ENCODE peak calls at places on chromosomes 7 and 10, in eight cellular contexts. R is Panc1, X is sigmoid colon, Q is HL-60, K is GM12892, P is HCT116, M is spleen, F is transverse colon. U is an unnamed sample.

GRCh38 chr10:63206576-63206975 is 73.4 kb downstream of the NRBF2 start:
- DNase-seq in X (no peak), M (no peak), K (no peak), R (no peak), Q (no peak), F (no peak), P (no peak), U (no peak)

GRCh38 chr10:47024399-47025252 is 113.4 kb downstream of the PTPN20 start:
- DNase-seq in R (peak; percentile 68), K (peak; percentile 72), Q (peak; percentile 48), F (peak; percentile 66), M (peak; percentile 84), X (peak; percentile 77), P (peak; percentile 62), U (peak; percentile 86)

GRCh38 chr7:130359276-130359857 is 14.8 kb downstream of the CPA5 start:
- DNase-seq in P (no peak), K (no peak), X (peak; percentile 52), Q (no peak), F (no peak), M (no peak), R (no peak), U (no peak)

GRCh38 chr7:3154881-3155494 is 111.3 kb upstream of the CARD11 start:
- DNase-seq in F (peak; percentile 31), M (peak; percentile 33), P (peak; percentile 32), X (peak; percentile 60), R (peak; percentile 27), K (no peak), Q (no peak), U (no peak)

GRCh38 chr10:119651514-119652327 is 541 bp downstream of the BAG3 start:
- DNase-seq in K (peak; percentile 38), M (peak; percentile 91), F (peak; percentile 26), X (peak; percentile 69), P (no peak), Q (no peak), R (no peak), U (no peak)

GRCh38 chr7:101547916-101548599 is 81.0 kb downstream of the MYL10 start:
- DNase-seq in K (no peak), R (no peak), M (peak; percentile 56), F (peak; percentile 5), P (no peak), X (peak; percentile 46), Q (no peak), U (no peak)

GRCh38 chr7:132149801-132150310 is 426.4 kb downstream of the PLXNA4 start:
- DNase-seq in P (no peak), Q (no peak), X (no peak), M (no peak), F (no peak), R (no peak), K (no peak), U (no peak)

GRCh38 chr7:50315193-50315592 is 10.7 kb downstream of the IKZF1 start:
- DNase-seq in K (no peak), Q (no peak), M (no peak), P (no peak), R (no peak), F (no peak), X (no peak), U (no peak)

GRCh38 chr10:2576892-2577291 is 490.5 kb upstream of the PFKP start:
- DNase-seq in K (no peak), Q (no peak), M (no peak), R (no peak), P (no peak), X (no peak), F (no peak), U (no peak)

GRCh38 chr10:1546431-1547110 is 190.8 kb downstream of the ADARB2 start:
- DNase-seq in M (peak; percentile 63), F (no peak), X (peak; percentile 44), Q (no peak), P (no peak), R (no peak), K (no peak), U (no peak)

GRCh38 chr10:15316877-15317464 is 54.1 kb downstream of the FAM171A1 start:
- DNase-seq in Q (no peak), K (no peak), M (no peak), P (no peak), F (no peak), R (no peak), X (no peak), U (no peak)

GRCh38 chr10:51993475-51993874 is 294.1 kb upstream of the CSTF2T start:
- DNase-seq in M (no peak), Q (no peak), X (no peak), K (no peak), F (no peak), P (no peak), R (no peak), U (no peak)

GRCh38 chr10:88157981-88158465 is 294.6 kb downstream of the PTEN start:
- DNase-seq in R (no peak), M (no peak), X (peak; percentile 72), Q (no peak), P (no peak), K (no peak), F (no peak), U (no peak)

GRCh38 chr7:7176421-7177043 is 5.8 kb upstream of the C1GALT1 start:
- DNase-seq in K (no peak), P (peak; percentile 76), F (no peak), X (no peak), R (peak; percentile 80), Q (no peak), M (no peak), U (no peak)

GRCh38 chr10:46106410-46107255 is 60.6 kb upstream of the MSMB start:
- DNase-seq in R (no peak), K (no peak), Q (peak; percentile 46), P (peak; percentile 21), F (peak; percentile 48), M (peak; percentile 91), X (peak; percentile 78), U (peak; percentile 91)

DNA sequence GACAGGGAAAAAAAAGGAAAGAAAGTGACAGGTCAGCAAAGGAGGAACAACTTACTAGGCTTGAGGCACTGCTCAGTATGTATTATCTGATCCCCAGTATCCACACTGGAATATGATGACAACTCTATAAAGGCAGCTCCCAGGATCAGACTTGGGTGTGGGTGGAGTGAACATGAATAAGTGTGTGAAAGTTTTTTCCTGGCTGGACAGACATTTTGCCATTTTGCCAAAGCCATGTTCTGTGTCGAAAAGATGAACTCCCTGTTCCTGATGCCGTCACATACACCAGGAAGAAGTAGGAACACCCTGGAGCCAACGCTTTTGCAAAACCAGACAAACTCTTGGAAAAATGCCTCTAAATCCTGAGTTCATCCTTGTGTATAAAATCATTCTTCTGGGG is 143.2 kb upstream of the MEOX2 start:
- DNase-seq in X (peak; percentile 78), P (no peak), R (no peak), F (no peak), M (no peak), K (no peak), Q (no peak), U (no peak)
- TF ChIP-seq POLR2AphosphoS5 in X (no peak), P (no peak), R (no peak), F (no peak), M (no peak), K (no peak), Q (no peak), U (peak; percentile 38)

DNA sequence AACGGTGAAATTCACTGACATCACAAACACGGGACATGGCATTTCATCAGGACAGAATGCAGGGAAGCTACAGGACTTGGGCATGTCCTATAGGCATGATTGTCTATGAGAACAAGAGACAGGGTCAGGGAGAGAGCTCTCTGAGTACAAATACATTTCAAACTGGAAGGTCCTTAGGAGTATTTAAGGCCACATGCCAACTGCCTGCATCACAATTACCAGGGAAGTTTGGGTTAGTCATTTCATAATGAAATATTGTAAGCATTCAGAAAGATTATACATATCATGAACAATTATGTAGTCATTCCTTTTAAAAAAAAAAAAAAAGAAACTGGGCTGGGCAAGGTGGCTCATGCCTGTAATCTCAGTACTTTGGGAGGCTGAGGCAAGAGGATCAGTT is 71.3 kb downstream of the CREB3L2 start:
- DNase-seq in K (no peak), M (no peak), Q (no peak), R (no peak), P (no peak), F (no peak), X (no peak), U (no peak)
- TF ChIP-seq POLR2AphosphoS5 in K (no peak), M (no peak), Q (no peak), R (no peak), P (no peak), F (no peak), X (no peak), U (no peak)

GRCh38 chr7:122768827-122769226 is 66.1 kb upstream of the RNF148 start:
- DNase-seq in K (no peak), R (no peak), F (no peak), P (no peak), M (no peak), X (no peak), Q (no peak), U (no peak)
- TF ChIP-seq POLR2AphosphoS5 in K (no peak), R (no peak), F (no peak), P (no peak), M (no peak), X (no peak), Q (no peak), U (no peak)

GRCh38 chr7:106640368-106641141 is 20.4 kb downstream of the CCDC71L start:
- DNase-seq in M (no peak), P (no peak), X (no peak), F (no peak), Q (no peak), K (no peak), R (no peak), U (no peak)

GRCh38 chr7:106634958-106635357 is 26.0 kb downstream of the CCDC71L start:
- DNase-seq in F (no peak), Q (no peak), K (no peak), P (no peak), M (no peak), X (no peak), R (no peak), U (no peak)

GRCh38 chr7:106639476-106640334 is 21.3 kb downstream of the CCDC71L start:
- DNase-seq in Q (no peak), M (no peak), P (no peak), K (no peak), R (no peak), X (no peak), F (no peak), U (no peak)

GRCh38 chr7:106630648-106631047 is 30.3 kb downstream of the CCDC71L start:
- DNase-seq in K (no peak), F (no peak), P (no peak), R (no peak), Q (no peak), X (no peak), M (no peak), U (no peak)

DNA sequence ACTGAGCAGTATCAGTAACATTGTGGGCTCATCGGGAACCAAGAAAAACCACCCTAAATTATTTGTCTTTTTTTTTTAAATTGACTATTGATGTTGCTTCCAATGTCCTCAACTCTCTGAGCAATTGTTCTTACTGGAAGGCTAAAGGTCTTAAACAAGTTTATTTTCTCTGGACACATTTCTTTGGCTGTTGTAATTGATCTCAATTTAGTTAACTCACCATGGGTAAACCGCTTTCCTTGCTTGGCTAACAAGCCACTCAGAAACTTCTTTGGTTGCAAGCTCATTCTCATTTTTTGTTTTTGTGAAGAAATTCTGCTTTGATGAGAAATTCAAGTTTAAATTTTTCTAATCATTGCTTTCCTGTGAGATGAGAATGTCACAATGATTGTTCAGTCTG is 25.5 kb downstream of the CCDC71L start:
- DNase-seq in X (no peak), M (no peak), P (no peak), F (no peak), R (no peak), K (no peak), Q (no peak), U (no peak)
- TF ChIP-seq POLR2AphosphoS5 in X (no peak), M (no peak), P (no peak), F (no peak), R (no peak), K (no peak), Q (no peak), U (no peak)

GRCh38 chr7:83547526-83547925 is 101.4 kb downstream of the SEMA3E start:
- DNase-seq in K (no peak), P (peak; percentile 6), M (no peak), R (no peak), F (no peak), X (no peak), Q (no peak), U (no peak)
- TF ChIP-seq POLR2AphosphoS5 in K (no peak), P (no peak), M (no peak), R (no peak), F (no peak), X (no peak), Q (no peak), U (no peak)

U was measured in esophagus muscularis mucosa.